ENCODE peak calls at places on chromosomes 11 and 22, in four cellular contexts. P, J, K and U are unnamed samples.
A peak's percentile ranks its signal among the peaks of the same experiment; 100 is the strongest.

GRCh38 chr22:45602824-45603301 is 68.8 kb upstream of the ATXN10 start:
- DNase-seq in P (no peak), K (no peak), J (no peak), U (peak; percentile 47)

GRCh38 chr11:94938399-94939055 is 34.8 kb downstream of the CWC15 start:
- DNase-seq in J (peak; percentile 70), P (peak; percentile 90), K (no peak), U (peak; percentile 91)

GRCh38 chr11:112627588-112628045 is 333.6 kb upstream of the NCAM1 start:
- DNase-seq in P (no peak), K (no peak), J (no peak), U (no peak)

GRCh38 chr11:26828291-26828690 is 106.4 kb upstream of the SLC5A12 start:
- DNase-seq in J (no peak), K (no peak), P (no peak), U (no peak)

GRCh38 chr22:43811777-43812148 is 342 bp downstream of the EFCAB6 start:
- DNase-seq in P (no peak), K (peak; percentile 13), J (no peak), U (peak; percentile 10)

GRCh38 chr11:67644472-67645418 is 5.2 kb upstream of the TBX10 start:
- DNase-seq in K (no peak), J (no peak), P (no peak), U (no peak)

GRCh38 chr11:115241899-115242298 is 262.3 kb downstream of the CADM1 start:
- DNase-seq in J (no peak), P (no peak), K (no peak), U (no peak)

GRCh38 chr22:47195156-47195675 is 432.8 kb downstream of the TBC1D22A start:
- DNase-seq in P (no peak), K (no peak), J (no peak), U (no peak)

GRCh38 chr11:67490727-67491065 is 7.9 kb downstream of the AIP start:
- DNase-seq in P (no peak), J (no peak), K (no peak), U (no peak)

GRCh38 chr11:12979928-12980689 is 29.0 kb upstream of the RASSF10 start:
- DNase-seq in J (no peak), P (no peak), K (no peak), U (no peak)

GRCh38 chr22:37111156-37111717 is 1.7 kb upstream of the TMPRSS6 start:
- DNase-seq in K (no peak), P (no peak), J (no peak), U (no peak)

GRCh38 chr22:41240377-41241132 is at the start of gene CHADL:
- DNase-seq in P (no peak), J (peak; percentile 52), K (no peak), U (no peak)

GRCh38 chr11:6900327-6900999 is 8.2 kb upstream of the OR2D2 start:
- DNase-seq in J (no peak), P (no peak), K (no peak), U (no peak)

GRCh38 chr11:118263694-118264567 is at the start of gene MPZL2:
- DNase-seq in P (peak; percentile 57), K (peak; percentile 86), J (no peak), U (no peak)

DNA sequence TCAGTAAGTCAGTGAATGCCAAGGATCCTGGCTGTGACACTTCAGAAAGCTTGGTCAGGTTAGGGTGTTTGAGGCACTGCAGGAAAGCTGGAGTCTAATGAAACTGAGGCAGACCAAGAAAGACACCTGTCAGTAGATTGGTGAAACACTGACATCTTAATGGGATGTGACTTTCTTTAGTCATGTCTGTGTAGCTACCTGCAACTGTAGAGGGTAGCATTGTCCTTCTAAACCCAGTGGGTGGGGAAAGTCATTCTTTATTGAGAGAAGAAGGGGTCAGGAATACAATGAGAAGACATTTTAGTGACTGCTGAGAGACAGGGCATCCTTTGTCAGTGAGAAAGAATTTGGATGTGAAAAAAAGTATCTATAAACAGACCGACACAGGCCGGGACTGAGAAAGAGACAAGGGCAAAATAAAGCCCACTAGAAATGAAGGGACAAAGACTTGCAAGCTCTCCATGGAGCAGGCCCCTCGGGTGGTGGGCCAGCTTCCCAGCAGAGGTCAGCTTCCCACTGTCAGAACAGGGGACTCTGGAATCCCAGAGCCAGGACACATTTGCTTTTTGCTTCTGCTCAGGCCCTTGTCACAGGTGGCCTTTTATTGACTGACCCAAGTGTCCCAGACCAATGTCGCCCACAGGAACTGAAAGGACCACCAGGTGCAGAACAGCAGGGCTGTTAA is 213.0 kb downstream of the TENM4 start:
- DNase-seq in P (no peak), J (no peak), K (no peak), U (no peak)
- TF ChIP-seq CTCF in P (no peak), J (no peak), K (no peak), U (no peak)

DNA sequence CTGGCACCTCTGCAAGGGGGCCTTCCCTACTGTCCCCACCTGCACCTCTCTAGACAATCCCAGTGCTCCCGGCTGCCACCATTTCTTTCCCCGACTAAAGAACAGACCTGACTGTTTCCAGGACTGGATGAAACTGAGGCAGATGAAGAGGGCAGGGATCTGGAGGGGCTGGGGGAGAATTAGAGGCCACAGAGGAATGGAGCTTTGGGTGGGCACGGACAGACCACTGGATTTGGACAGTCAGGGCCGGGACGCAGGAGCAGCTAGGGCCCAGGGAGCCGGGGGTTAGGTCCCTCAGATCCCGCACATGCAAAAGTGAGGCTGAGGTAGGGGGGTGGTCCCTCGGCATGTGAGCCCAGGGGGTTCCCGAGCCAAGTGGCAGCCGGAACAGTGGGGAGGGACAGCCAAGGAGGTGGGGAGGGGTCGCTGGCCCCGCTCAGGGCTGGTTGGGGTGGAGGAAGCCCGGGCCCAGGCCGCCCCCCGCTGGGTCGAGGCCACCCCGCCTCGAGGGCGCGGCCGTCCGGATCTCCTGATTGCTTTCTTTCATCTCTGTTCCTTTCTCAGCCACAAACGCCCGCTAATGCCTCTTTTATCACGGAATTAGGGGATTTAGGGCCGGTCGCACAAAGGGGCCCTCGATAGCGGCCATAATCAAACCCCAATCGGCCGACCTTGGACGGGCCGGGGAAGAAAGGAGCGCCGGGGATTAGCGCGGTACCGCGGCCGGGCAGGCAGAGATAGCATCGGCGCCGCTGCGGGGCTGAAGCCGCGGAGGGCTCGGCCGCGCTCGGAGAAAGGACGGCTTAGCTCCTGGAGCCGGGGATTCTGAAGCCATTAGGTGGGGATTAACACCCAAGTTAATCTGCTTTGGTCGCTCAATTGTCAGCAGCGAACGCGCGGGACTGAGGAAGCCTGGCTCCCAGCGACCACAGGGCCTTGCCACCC is 9.3 kb downstream of the SLC25A1 start:
- DNase-seq in J (no peak), K (no peak), P (no peak), U (no peak)
- H3K4me3 ChIP-seq in J (peak overlapping the region; percentile 30), K (no peak overlapping the region), P (peak overlapping the region; percentile 23), U (peak overlapping the region; percentile 42)

GRCh38 chr11:100978942-100979341 is 150.7 kb downstream of the PGR start:
- DNase-seq in J (no peak), P (no peak), K (no peak), U (no peak)
- H3K27me3 ChIP-seq in J (no peaks in the 10 kb centered on the region), P (no peaks in the 10 kb centered on the region), K (no peaks in the 10 kb centered on the region), U (no peaks in the 10 kb centered on the region)

GRCh38 chr11:102364991-102365390 is 18.0 kb downstream of the BIRC2 start:
- DNase-seq in J (no peak), K (no peak), P (no peak), U (no peak)

GRCh38 chr11:102368472-102368871 is 21.5 kb downstream of the BIRC2 start:
- DNase-seq in J (no peak), K (no peak), P (no peak), U (no peak)

GRCh38 chr11:102367364-102367763 is 20.4 kb downstream of the BIRC2 start:
- DNase-seq in P (peak; percentile 66), K (no peak), J (no peak), U (no peak)
- TF ChIP-seq CTCF in P (no peak), K (no peak), J (peak; percentile 48), U (peak; percentile 24)

GRCh38 chr22:19762315-19763140 is 1.9 kb downstream of the TBX1 start:
- DNase-seq in P (peak; percentile 35), K (no peak), J (no peak), U (no peak)

GRCh38 chr22:19759994-19760651 is 455 bp upstream of the TBX1 start:
- DNase-seq in P (no peak), K (no peak), J (no peak), U (no peak)

GRCh38 chr22:19761500-19762314 is 1.1 kb downstream of the TBX1 start:
- DNase-seq in J (no peak), P (no peak), K (no peak), U (no peak)

GRCh38 chr22:19760652-19761002 is at the start of gene TBX1:
- DNase-seq in J (no peak), P (no peak), K (no peak), U (no peak)

DNA sequence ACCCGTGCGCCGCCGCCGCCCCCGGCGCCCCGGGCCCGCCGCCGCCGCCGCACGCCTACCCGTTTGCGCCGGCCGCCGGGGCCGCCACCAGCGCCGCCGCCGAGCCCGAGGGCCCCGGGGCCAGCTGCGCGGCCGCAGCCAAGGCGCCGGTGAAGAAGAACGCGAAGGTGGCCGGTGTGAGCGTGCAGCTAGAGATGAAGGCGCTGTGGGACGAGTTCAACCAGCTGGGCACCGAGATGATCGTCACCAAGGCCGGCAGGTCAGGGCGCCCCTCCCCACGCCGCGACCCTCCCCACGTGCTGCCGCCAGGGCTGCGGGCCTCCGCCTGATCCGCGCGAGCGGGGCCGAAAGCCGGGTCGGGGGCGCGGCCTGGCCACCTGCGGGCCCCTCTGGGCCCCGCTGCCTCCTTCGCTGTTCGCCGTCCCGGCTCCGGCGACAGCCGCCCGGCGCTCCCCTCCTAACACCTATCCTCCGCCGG is 483 bp downstream of the TBX1 start:
- DNase-seq in K (no peak), J (no peak), P (no peak), U (no peak)
- H3K4me3 ChIP-seq in K (no peak overlapping the region), J (no peak overlapping the region), P (peak overlapping the region; percentile 50), U (peak overlapping the region; percentile 17)

GRCh38 chr11:70100791-70101190 is 22.7 kb downstream of the ANO1 start:
- DNase-seq in K (no peak), J (no peak), P (no peak), U (no peak)

GRCh38 chr11:70097783-70098182 is 19.7 kb downstream of the ANO1 start:
- DNase-seq in J (no peak), K (no peak), P (no peak), U (no peak)

GRCh38 chr11:70098936-70099335 is 20.8 kb downstream of the ANO1 start:
- DNase-seq in P (no peak), J (no peak), K (no peak), U (no peak)

GRCh38 chr11:70099578-70100282 is 21.6 kb downstream of the ANO1 start:
- DNase-seq in P (no peak), K (no peak), J (no peak), U (peak; percentile 48)

DNA sequence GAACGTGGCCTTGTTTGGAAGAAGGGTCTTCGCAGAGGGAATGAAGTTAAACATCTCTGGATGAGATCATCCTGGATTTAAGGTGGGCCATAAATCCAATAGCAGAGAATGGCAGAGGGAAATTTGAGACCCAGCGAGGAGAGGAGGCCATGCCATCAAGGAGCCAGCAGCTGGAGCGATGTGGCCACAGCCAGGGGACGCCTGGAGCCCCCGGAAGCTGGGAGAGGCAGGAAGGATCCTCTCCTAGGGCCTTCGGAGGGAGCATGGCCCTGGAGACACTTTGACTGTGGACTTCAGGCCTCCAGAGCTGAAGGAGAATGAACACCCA is 22.1 kb downstream of the ANO1 start:
- DNase-seq in K (no peak), J (no peak), P (no peak), U (no peak)
- H3K27me3 ChIP-seq in K (peaks cover 3% of the 10 kb centered on the region), J (peaks cover 3% of the 10 kb centered on the region), P (no peaks in the 10 kb centered on the region), U (no peaks in the 10 kb centered on the region)